ENCODE peak calls at places on chromosomes 6 and 20, in six cellular contexts. P is IMR-90, G is mesendoderm, C is H1, T is H9, A is mesenchymal stem cell. J is an unnamed sample.
A peak's percentile ranks its signal among the peaks of the same experiment; 100 is the strongest.

GRCh38 chr6:16974729-16975359 is 127.0 kb upstream of the STMND1 start:
- DNase-seq in P (no peak), G (no peak), C (no peak), T (no peak), A (no peak), J (no peak)

GRCh38 chr20:43537921-43538854 is 20.6 kb upstream of the SGK2 start:
- DNase-seq in P (peak; percentile 60), G (peak; percentile 60), C (no peak), T (peak; percentile 68), A (peak; percentile 66), J (peak; percentile 41)

GRCh38 chr6:39339557-39340555 is 17.4 kb upstream of the KCNK16 start:
- DNase-seq in P (no peak), G (no peak), C (no peak), T (no peak), A (peak; percentile 17), J (no peak)

GRCh38 chr6:4977468-4977867 is 26.4 kb downstream of the RPP40 start:
- DNase-seq in P (no peak), G (no peak), C (no peak), T (no peak), A (no peak), J (no peak)

GRCh38 chr6:17877196-17877889 is 110.1 kb downstream of the KIF13A start:
- DNase-seq in P (peak; percentile 81), G (no peak), C (no peak), T (no peak), A (no peak), J (no peak)

GRCh38 chr6:43913388-43914271 is 143.6 kb downstream of the VEGFA start:
- DNase-seq in P (peak; percentile 45), G (no peak), C (no peak), T (no peak), A (peak; percentile 44), J (no peak)

GRCh38 chr6:168035098-168035660 is 37.7 kb downstream of the KIF25 start:
- DNase-seq in P (peak; percentile 78), G (peak; percentile 59), C (peak; percentile 54), T (peak; percentile 83), A (peak; percentile 93), J (no peak)

GRCh38 chr20:23163562-23163961 is 77.4 kb upstream of the CD93 start:
- DNase-seq in P (no peak), G (no peak), C (no peak), T (no peak), A (no peak), J (no peak)

GRCh38 chr6:170073846-170074245 is 217.0 kb downstream of the DLL1 start:
- DNase-seq in P (no peak), G (no peak), C (no peak), T (no peak), A (no peak), J (no peak)

GRCh38 chr20:38186788-38187221 is 21.7 kb upstream of the TGM2 start:
- DNase-seq in P (peak; percentile 38), G (no peak), C (no peak), T (no peak), A (no peak), J (no peak)

GRCh38 chr20:25269057-25269832 is 21.4 kb downstream of the PYGB start:
- DNase-seq in P (no peak), G (no peak), C (no peak), T (peak; percentile 8), A (no peak), J (no peak)

GRCh38 chr6:50816115-50816675 is 2.5 kb upstream of the TFAP2B start:
- DNase-seq in P (peak; percentile 55), G (peak; percentile 77), C (no peak), T (peak; percentile 66), A (peak; percentile 57), J (peak; percentile 86)

GRCh38 chr6:139442188-139442625 is 67.8 kb upstream of the CITED2 start:
- DNase-seq in P (no peak), G (no peak), C (no peak), T (no peak), A (no peak), J (no peak)

GRCh38 chr20:920306-920705 is 4.2 kb upstream of the ANGPT4 start:
- DNase-seq in P (no peak), G (no peak), C (no peak), T (no peak), A (no peak), J (no peak)

GRCh38 chr6:36956111-36956820 is 1.7 kb downstream of the PI16 start:
- DNase-seq in P (no peak), G (no peak), C (no peak), T (no peak), A (no peak), J (no peak)

DNA sequence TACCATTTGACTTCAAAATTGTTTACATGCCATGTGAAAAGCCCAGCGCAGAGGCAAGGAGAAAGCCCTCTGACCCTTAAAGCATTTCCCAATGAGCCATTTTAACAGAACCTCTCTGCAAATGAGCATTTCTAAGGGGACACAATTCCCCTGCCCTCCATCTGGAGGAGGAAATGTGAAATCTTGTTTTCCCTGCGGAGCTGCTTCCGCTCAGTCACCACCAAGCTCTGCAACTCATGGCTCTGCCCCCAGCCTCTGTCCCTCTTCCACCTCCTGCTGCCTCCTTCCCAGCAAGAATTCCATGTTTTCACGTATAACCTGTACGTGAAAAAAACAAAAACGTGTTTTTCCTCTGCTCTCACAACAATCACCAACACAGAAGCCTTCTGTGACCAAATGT is 12.3 kb downstream of the RIN2 start:
- DNase-seq in P (no peak), G (peak; percentile 28), C (no peak), T (no peak), A (peak; percentile 48), J (no peak)
- H3K4ac ChIP-seq in P (no peak overlapping the region), G (no peak overlapping the region), C (no peak overlapping the region), T (no peak overlapping the region), A (no peak overlapping the region), J (no peak overlapping the region)

DNA sequence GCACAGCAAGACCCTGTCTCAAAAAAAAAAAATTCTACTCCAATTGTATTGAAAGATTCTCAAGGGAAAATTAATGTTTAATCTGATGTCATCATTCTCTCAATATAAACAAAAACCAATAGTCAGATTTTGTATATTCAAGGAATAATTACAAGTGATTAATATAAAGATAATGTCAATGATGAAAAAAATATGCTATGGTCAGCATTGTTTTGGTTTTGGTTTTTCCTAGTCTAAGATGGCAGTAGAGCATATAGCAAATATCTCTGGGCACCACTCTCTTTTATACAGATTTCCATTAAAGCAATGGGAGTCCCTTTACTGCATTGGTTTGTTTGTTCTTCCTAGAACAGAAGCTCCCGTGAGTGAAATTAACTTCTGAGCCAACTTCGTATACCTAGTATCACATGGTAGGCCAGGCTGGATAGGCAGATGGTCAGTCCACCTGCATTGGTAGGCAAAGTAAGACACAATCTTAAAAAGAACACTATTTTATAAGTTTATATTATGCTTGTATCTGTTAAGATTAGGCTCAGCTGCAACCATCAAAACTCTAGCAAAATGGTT is 523.8 kb upstream of the JARID2 start:
- DNase-seq in P (no peak), G (no peak), C (no peak), T (no peak), A (no peak), J (no peak)
- H3K4ac ChIP-seq in P (no peak overlapping the region), G (no peak overlapping the region), C (no peak overlapping the region), T (no peak overlapping the region), A (no peak overlapping the region), J (no peak overlapping the region)

DNA sequence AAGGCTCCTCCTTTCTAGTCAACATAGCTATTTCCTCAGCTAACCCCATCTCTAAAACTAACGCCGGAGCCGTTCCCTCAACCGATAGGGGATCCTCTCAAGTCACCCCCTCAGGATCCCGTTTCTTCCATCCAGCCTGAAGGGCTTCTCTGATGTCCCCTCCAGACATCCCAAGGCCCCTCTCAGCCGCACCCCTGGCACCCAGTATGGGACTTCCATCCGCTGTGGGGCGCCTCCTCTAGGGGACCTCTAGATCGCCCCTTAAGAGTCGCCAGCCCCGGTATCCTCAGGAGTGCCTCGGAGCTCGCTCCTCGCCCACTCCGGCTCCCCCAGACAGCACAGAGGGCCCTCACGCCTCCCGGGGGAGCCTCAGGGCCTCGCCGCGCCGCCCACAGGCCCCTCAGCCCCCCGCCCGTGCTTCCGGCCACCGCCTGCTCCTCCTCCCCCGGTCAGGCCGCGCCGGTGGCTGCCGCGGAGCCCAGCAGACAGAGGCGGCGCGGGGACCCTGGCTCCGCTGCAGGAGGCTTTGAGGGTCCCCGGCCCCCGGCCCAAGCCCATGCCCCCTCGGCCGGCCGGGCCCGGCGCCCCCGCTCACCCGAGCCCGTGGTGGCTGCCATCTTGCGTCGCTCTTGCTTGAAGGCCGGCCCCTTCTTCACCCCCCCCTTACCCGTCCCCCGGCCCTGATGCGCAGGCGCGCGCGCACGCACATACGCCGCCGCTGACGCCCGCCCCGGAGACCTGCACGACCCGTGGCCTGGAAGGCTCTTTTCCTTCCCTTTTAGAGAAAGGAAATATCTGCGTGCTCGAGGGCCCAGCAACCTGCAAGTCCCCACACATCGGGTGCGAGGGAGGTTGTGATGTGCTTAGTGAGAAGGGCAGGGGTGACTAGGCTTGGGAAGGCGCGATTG is at the start of gene UBE2V1:
- DNase-seq in P (peak; percentile 81), G (peak; percentile 93), C (peak; percentile 41), T (peak; percentile 88), A (peak; percentile 90), J (peak; percentile 85)
- H3K4ac ChIP-seq in P (peak within 1 kb of the TSS; percentile 98), G (peak within 1 kb of the TSS; percentile 99), C (peak within 1 kb of the TSS; percentile 36), T (no peak within 1 kb of the TSS), A (peak within 1 kb of the TSS; percentile 89), J (no peak within 1 kb of the TSS)

GRCh38 chr20:62971211-62971949 is 18.9 kb downstream of the SLC17A9 start:
- DNase-seq in P (no peak), G (no peak), C (no peak), T (no peak), A (no peak), J (no peak)
- H3K4ac ChIP-seq in P (no peak overlapping the region), G (no peak overlapping the region), C (no peak overlapping the region), T (no peak overlapping the region), A (no peak overlapping the region), J (no peak overlapping the region)

DNA sequence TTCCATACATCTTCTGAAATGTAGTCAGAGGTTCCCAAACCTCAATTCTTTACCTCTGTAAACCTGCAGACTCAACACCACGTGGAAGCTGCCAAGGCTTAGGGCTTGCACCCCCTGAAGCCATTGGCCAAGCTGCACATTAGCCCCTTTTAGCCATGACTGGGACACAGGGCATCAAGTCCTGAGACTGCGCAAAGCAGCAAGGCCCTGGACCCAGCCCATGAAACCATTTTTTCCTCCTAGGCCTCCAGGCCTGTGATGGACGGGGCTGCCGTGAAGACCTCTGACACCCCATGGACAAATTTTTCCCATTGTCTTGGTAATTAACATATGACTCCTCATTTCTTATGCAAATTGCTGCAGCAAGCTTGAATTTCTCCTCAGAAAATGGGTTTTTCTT is 727.8 kb downstream of the C6orf118 start:
- DNase-seq in P (no peak), G (no peak), C (no peak), T (no peak), A (no peak), J (no peak)
- H3K4ac ChIP-seq in P (no peak overlapping the region), G (no peak overlapping the region), C (no peak overlapping the region), T (no peak overlapping the region), A (no peak overlapping the region), J (no peak overlapping the region)

GRCh38 chr6:7161253-7161623 is 53.5 kb downstream of the RREB1 start:
- DNase-seq in P (no peak), G (no peak), C (no peak), T (no peak), A (no peak), J (no peak)
- H3K4ac ChIP-seq in P (no peak overlapping the region), G (no peak overlapping the region), C (no peak overlapping the region), T (no peak overlapping the region), A (no peak overlapping the region), J (no peak overlapping the region)

GRCh38 chr6:107941627-107942026 is 16.4 kb downstream of the SEC63 start:
- DNase-seq in P (no peak), G (peak; percentile 52), C (no peak), T (no peak), A (no peak), J (no peak)
- H3K4ac ChIP-seq in P (no peak overlapping the region), G (no peak overlapping the region), C (no peak overlapping the region), T (no peak overlapping the region), A (no peak overlapping the region), J (no peak overlapping the region)